ENCODE peak calls at places on chromosomes 1 and 21, in four cellular contexts. K is testis, P is kidney, I is colonic mucosa. U is an unnamed sample. For H3K36me3, the result is how much of the 10 kb centered on the place peaks cover.

GRCh38 chr1:107936498-107937481 is 28.2 kb downstream of the VAV3 start:
- DNase-seq in K (no peak), P (peak), I (no peak), U (no peak)

GRCh38 chr1:241842565-241842964 is 5.4 kb upstream of the EXO1 start:
- DNase-seq in K (no peak), P (no peak), I (no peak), U (no peak)

GRCh38 chr1:6967431-6968079 is 182.3 kb downstream of the CAMTA1 start:
- DNase-seq in K (no peak), P (no peak), I (no peak), U (no peak)

GRCh38 chr21:30769724-30770431 is 14.7 kb upstream of the KRTAP21-1 start:
- DNase-seq in K (no peak), P (no peak), I (no peak), U (no peak)

GRCh38 chr1:46030876-46031660 is 101.4 kb downstream of the PIK3R3 start:
- DNase-seq in K (no peak), P (no peak), I (no peak), U (no peak)

GRCh38 chr1:92244376-92244775 is 26.7 kb downstream of the C1orf146 start:
- DNase-seq in K (no peak), P (no peak), I (no peak), U (no peak)

GRCh38 chr1:240352769-240353168 is 259.2 kb downstream of the GREM2 start:
- DNase-seq in K (no peak), P (no peak), I (no peak), U (no peak)

GRCh38 chr21:28793043-28793442 is 199.6 kb downstream of the LTN1 start:
- DNase-seq in K (no peak), P (no peak), I (no peak), U (no peak)

GRCh38 chr1:84433253-84434080 is 35.2 kb downstream of the DNASE2B start:
- DNase-seq in K (peak), P (peak), I (peak), U (no peak)

GRCh38 chr1:64476251-64476952 is 6.5 kb downstream of the CACHD1 start:
- DNase-seq in K (peak), P (no peak), I (no peak), U (peak)

GRCh38 chr1:97565886-97566285 is 354.9 kb downstream of the DPYD start:
- DNase-seq in K (no peak), P (no peak), I (no peak), U (no peak)

DNA sequence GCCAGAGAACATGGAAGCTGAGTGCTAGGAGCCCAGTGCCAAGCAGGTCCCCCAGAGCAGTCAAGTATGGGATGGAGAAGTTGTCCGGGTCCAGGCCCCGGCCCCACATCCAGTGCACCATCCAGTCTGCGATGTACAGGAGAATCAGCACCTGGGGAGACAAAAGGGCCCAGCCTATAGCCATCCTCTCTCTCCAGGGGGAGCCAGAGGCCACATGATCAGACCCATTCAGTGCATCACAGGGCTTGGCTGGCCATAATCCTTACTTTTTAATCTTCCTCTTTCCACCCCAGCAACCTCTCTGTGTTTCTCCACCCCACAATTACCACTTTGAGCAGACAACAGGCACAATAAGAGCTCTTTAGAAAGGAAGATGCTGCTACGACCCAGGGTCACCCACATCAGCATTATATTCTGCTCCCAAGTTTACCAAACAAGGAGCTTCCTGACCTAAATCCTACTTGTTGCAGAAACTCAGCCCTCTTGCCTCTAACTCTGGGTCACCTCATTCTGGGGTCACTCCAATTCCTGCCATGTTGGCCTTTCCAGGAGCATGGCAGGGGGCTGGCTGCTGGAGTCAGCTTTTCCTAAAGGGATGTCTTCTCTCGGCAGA is 16.4 kb upstream of the RAB29 start:
- DNase-seq in K (peak), P (no peak), I (peak), U (peak)
- H3K36me3 ChIP-seq in K (under half), P (under half), I (under half), U (under half)

DNA sequence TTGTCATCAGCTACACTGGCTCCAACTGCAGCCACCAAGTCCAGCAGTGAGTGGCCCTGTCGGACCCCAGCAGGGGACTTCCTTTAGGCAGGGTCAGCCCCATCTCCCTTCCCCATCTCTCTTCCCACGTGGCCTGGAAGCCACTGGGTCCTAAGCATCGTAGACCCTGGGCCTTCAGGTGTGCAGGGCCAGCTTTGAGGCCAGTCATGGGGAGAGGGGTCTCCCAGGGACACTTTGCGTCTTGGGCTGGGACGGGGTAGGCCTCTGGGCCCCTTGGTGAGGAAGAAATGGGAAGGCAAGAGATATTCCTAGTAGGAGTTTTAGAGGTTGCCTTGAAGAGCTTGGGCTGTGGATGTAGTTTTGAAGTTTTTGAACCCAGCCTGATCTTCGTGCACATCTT is 12.1 kb upstream of the MIIP start:
- DNase-seq in K (no peak), P (no peak), I (no peak), U (no peak)
- H3K36me3 ChIP-seq in K (under half), P (half or more), I (half or more), U (under half)

DNA sequence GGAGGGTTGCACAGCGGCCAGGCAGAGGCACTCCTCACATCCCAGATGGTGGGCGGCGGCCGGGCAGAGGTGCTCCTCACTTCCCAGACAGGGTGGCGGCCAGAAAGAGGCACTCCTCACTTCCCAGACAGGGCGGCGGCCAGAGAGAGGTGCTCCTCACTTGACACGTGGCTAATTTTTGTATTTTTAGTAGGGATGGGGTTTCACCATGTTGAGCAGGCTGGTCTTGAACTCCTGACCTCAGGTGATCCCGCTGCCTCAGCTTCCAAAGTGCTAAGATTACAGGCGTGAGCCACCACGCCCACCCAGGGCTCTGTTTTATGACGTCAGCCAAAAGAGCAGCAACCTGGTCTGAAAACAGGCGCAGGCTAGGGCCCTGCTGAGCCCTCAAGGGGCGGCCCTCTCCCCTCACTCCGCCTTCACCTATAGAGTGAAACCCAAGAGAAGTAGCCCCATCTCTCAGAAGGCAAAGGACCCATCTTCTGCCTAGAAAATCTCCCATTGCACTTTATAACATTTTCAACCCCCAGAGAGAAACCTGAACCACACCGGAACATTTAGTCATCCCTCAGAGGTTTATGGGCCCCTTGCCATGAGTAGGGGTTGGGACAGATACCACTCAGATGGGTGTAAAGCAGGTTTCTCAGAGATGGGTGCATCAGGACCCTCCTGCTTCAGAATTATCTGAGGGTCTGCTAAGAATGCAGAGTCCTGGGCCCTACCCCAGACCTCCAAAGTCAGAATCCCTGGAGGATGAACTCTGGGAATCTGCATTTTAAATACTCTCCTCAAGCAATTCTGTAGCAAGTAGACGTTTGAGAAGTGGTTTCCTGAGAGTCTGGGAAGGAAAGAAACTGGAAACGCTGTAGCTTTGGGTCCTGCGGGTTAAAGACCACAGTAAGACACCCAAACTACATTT is 40.8 kb downstream of the CDK18 start:
- DNase-seq in K (no peak), P (no peak), I (peak), U (no peak)
- H3K36me3 ChIP-seq in K (under half), P (under half), I (under half), U (under half)

GRCh38 chr1:3837685-3838084 is 19.3 kb downstream of the CEP104 start:
- DNase-seq in K (no peak), P (no peak), I (no peak), U (no peak)
- H3K36me3 ChIP-seq in K (under half), P (under half), I (under half), U (under half)

DNA sequence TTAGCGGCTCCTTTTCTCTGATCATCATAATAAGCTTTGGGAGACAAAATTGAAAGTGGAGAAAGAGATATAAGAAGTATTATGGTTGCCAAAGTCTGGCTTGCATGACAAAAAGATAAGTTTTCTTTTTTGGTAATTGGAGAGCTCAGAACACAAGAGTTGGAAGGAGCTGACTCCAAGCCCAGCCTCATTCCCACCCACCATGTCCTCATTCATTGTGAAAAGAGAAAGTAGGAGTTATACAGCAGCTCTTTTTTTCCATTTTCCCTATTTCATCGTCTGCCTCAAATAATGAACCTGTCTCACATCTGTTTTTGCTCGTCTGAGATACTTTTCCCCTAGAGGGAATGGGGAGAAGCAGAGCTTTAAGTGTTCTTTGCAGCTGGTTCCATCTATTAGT is 34.8 kb downstream of the AGT start:
- DNase-seq in K (no peak), P (no peak), I (no peak), U (no peak)
- H3K36me3 ChIP-seq in K (under half), P (under half), I (under half), U (under half)

DNA sequence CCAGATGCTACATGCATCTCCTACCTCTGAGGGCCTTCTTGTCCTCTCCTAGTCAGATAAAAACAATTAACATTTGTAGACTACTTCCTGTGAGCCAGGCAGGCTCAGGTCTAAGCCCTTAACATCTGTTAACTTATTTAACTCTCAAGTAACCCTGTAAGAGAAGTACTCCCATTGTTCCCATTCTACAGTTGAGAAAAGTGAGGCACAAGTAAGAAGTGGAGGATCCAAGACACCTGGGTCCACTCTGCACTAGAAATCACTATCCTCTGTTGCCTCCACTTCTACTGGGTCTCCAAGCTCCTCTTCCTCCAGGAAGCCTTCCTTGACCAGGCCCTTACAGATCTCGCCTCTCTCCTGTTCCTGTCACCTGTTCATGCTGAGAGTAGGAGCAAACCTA is 9.7 kb downstream of the C1orf216 start:
- DNase-seq in K (no peak), P (no peak), I (no peak), U (no peak)
- H3K36me3 ChIP-seq in K (under half), P (under half), I (under half), U (under half)

GRCh38 chr1:222624214-222624613 is 6.3 kb downstream of the MIA3 start:
- DNase-seq in K (no peak), P (no peak), I (no peak), U (no peak)
- H3K36me3 ChIP-seq in K (under half), P (under half), I (under half), U (under half)

DNA sequence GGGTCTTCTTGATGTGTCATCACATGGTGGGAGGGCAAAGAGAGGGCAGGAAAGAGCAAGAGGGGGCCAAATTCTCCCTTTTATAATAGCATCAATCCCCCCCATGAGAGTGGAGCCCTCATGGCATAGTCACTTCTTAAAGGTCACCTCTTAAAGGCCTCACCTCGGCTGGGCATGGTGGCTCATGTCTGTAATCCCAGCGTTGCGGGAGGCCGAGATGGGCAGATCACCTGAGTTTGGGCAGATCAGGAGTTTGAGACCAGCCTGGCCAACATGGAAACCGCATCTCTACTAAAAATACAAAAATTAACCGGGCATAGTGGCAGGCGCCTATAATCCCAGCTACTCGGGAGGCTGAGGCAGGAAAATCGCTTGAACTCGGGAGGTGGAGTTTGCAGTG is 170.1 kb downstream of the PGBD5 start:
- DNase-seq in K (no peak), P (no peak), I (no peak), U (no peak)
- H3K36me3 ChIP-seq in K (under half), P (under half), I (under half), U (under half)

U was measured in ovary.